ENCODE peak calls at places on chromosomes 13 and 19, in nine cellular contexts. D, U, K, I, F, Z, N, P and S are unnamed samples.

GRCh38 chr19:18456974-18457373 is 19.0 kb upstream of the ISYNA1 start:
- DNase-seq in I (no peak), U (no peak), Z (no peak), N (no peak), P (no peak), D (no peak), F (no peak), K (no peak), S (no peak)

GRCh38 chr13:112525306-112525945 is 62.5 kb downstream of the TUBGCP3 start:
- DNase-seq in P (no peak), Z (no peak), I (no peak), D (no peak), N (no peak), U (no peak), K (no peak), F (no peak), S (no peak)

GRCh38 chr13:95571941-95572340 is 19.4 kb downstream of the CLDN10 start:
- DNase-seq in D (no peak), F (no peak), Z (no peak), K (no peak), P (no peak), I (no peak), U (no peak), N (no peak), S (no peak)

GRCh38 chr19:54708781-54709180 is 15.5 kb upstream of the KIR3DL3 start:
- DNase-seq in K (no peak), U (no peak), D (no peak), F (no peak), P (no peak), Z (no peak), I (no peak), N (no peak), S (no peak)

GRCh38 chr19:4449826-4450075 is 7.8 kb downstream of the UBXN6 start:
- DNase-seq in U (no peak), K (no peak), Z (no peak), I (no peak), F (no peak), N (no peak), D (no peak), P (no peak), S (no peak)

GRCh38 chr19:47719047-47719885 is 6.0 kb downstream of the EHD2 start:
- DNase-seq in K (no peak), Z (no peak), D (peak), U (no peak), I (peak), N (no peak), P (peak), F (peak), S (peak)

GRCh38 chr19:2077398-2077797 is 18.7 kb downstream of the MOB3A start:
- DNase-seq in F (no peak), D (no peak), I (no peak), K (no peak), N (no peak), U (no peak), Z (no peak), P (no peak), S (no peak)

GRCh38 chr19:19385900-19386339 is 19.6 kb upstream of the GATAD2A start:
- DNase-seq in N (no peak), Z (no peak), D (no peak), I (no peak), K (no peak), F (no peak), P (peak), U (no peak), S (no peak)

GRCh38 chr19:54388001-54388802 is 23.5 kb upstream of the LAIR1 start:
- DNase-seq in P (no peak), F (no peak), K (no peak), D (no peak), U (no peak), Z (peak), I (no peak), N (no peak), S (peak)

GRCh38 chr19:39263912-39264305 is 4.3 kb upstream of the IFNL2 start:
- DNase-seq in K (no peak), Z (no peak), P (no peak), U (no peak), D (no peak), I (no peak), N (no peak), F (no peak), S (no peak)

GRCh38 chr13:21032656-21033055 is 28.7 kb downstream of the LATS2 start:
- DNase-seq in P (no peak), D (no peak), F (no peak), I (no peak), N (no peak), Z (no peak), K (no peak), U (no peak), S (no peak)